ENCODE peak calls at places on chromosomes 13 and 19, in ten cellular contexts. One of them, this sample, is unnamed.
A peak's percentile ranks its signal among the peaks of the same experiment; 100 is the strongest.

GRCh38 chr19:49592486-49593232 is 1.7 kb downstream of the PRR12 start:
- DNase-seq in sciatic nerve: no peak
- DNase-seq in endothelial cell: no peak
- DNase-seq in midbrain: no peak
- DNase-seq in activated naive CD4-positive, alpha-beta T cell treated with anti-CD3 and anti-CD28 coated beads for 36 hours: peak; percentile 48
- DNase-seq in astrocyte of the spinal cord: no peak
- DNase-seq in RPMI7951: peak; percentile 24
- DNase-seq in stimulated activated CD4-positive, alpha-beta T cell treated with anti-CD3 and anti-CD28 coated beads, TNF-alpha, amount 100 ng/mL, for 48 hours: no peak
- DNase-seq in tibial nerve: no peak
- DNase-seq in mammary epithelial cell: peak; percentile 70
- DNase-seq in this sample: no peak

GRCh38 chr13:75181906-75182305 is 300.1 kb downstream of the TBC1D4 start:
- DNase-seq in sciatic nerve: no peak
- DNase-seq in endothelial cell: no peak
- DNase-seq in midbrain: no peak
- DNase-seq in activated naive CD4-positive, alpha-beta T cell treated with anti-CD3 and anti-CD28 coated beads for 36 hours: no peak
- DNase-seq in astrocyte of the spinal cord: peak; percentile 77
- DNase-seq in RPMI7951: peak; percentile 83
- DNase-seq in stimulated activated CD4-positive, alpha-beta T cell treated with anti-CD3 and anti-CD28 coated beads, TNF-alpha, amount 100 ng/mL, for 48 hours: no peak
- DNase-seq in tibial nerve: no peak
- DNase-seq in mammary epithelial cell: peak; percentile 56
- DNase-seq in this sample: no peak

GRCh38 chr19:1151037-1151716 is 22.9 kb downstream of the SBNO2 start:
- DNase-seq in sciatic nerve: no peak
- DNase-seq in endothelial cell: no peak
- DNase-seq in midbrain: no peak
- DNase-seq in activated naive CD4-positive, alpha-beta T cell treated with anti-CD3 and anti-CD28 coated beads for 36 hours: no peak
- DNase-seq in astrocyte of the spinal cord: no peak
- DNase-seq in RPMI7951: no peak
- DNase-seq in stimulated activated CD4-positive, alpha-beta T cell treated with anti-CD3 and anti-CD28 coated beads, TNF-alpha, amount 100 ng/mL, for 48 hours: no peak
- DNase-seq in tibial nerve: no peak
- DNase-seq in mammary epithelial cell: no peak
- DNase-seq in this sample: no peak

GRCh38 chr13:30338952-30339351 is 31.6 kb upstream of the KATNAL1 start:
- DNase-seq in sciatic nerve: no peak
- DNase-seq in endothelial cell: no peak
- DNase-seq in midbrain: no peak
- DNase-seq in activated naive CD4-positive, alpha-beta T cell treated with anti-CD3 and anti-CD28 coated beads for 36 hours: no peak
- DNase-seq in astrocyte of the spinal cord: no peak
- DNase-seq in RPMI7951: no peak
- DNase-seq in stimulated activated CD4-positive, alpha-beta T cell treated with anti-CD3 and anti-CD28 coated beads, TNF-alpha, amount 100 ng/mL, for 48 hours: no peak
- DNase-seq in tibial nerve: no peak
- DNase-seq in mammary epithelial cell: no peak
- DNase-seq in this sample: no peak

GRCh38 chr19:13556552-13556951 is 50.3 kb upstream of the CACNA1A start:
- DNase-seq in sciatic nerve: no peak
- DNase-seq in endothelial cell: no peak
- DNase-seq in midbrain: no peak
- DNase-seq in activated naive CD4-positive, alpha-beta T cell treated with anti-CD3 and anti-CD28 coated beads for 36 hours: no peak
- DNase-seq in astrocyte of the spinal cord: no peak
- DNase-seq in RPMI7951: no peak
- DNase-seq in stimulated activated CD4-positive, alpha-beta T cell treated with anti-CD3 and anti-CD28 coated beads, TNF-alpha, amount 100 ng/mL, for 48 hours: no peak
- DNase-seq in tibial nerve: no peak
- DNase-seq in mammary epithelial cell: no peak
- DNase-seq in this sample: no peak

GRCh38 chr13:77358001-77358400 is 31.1 kb upstream of the MYCBP2 start:
- DNase-seq in sciatic nerve: no peak
- DNase-seq in endothelial cell: no peak
- DNase-seq in midbrain: no peak
- DNase-seq in activated naive CD4-positive, alpha-beta T cell treated with anti-CD3 and anti-CD28 coated beads for 36 hours: no peak
- DNase-seq in astrocyte of the spinal cord: no peak
- DNase-seq in RPMI7951: no peak
- DNase-seq in stimulated activated CD4-positive, alpha-beta T cell treated with anti-CD3 and anti-CD28 coated beads, TNF-alpha, amount 100 ng/mL, for 48 hours: no peak
- DNase-seq in tibial nerve: no peak
- DNase-seq in mammary epithelial cell: no peak
- DNase-seq in this sample: no peak

GRCh38 chr19:53594811-53595509 is 36.8 kb upstream of the DPRX start:
- DNase-seq in sciatic nerve: no peak
- DNase-seq in endothelial cell: no peak
- DNase-seq in midbrain: no peak
- DNase-seq in activated naive CD4-positive, alpha-beta T cell treated with anti-CD3 and anti-CD28 coated beads for 36 hours: no peak
- DNase-seq in astrocyte of the spinal cord: no peak
- DNase-seq in RPMI7951: no peak
- DNase-seq in stimulated activated CD4-positive, alpha-beta T cell treated with anti-CD3 and anti-CD28 coated beads, TNF-alpha, amount 100 ng/mL, for 48 hours: no peak
- DNase-seq in tibial nerve: no peak
- DNase-seq in mammary epithelial cell: no peak
- DNase-seq in this sample: no peak

GRCh38 chr13:98174995-98175394 is 2.1 kb downstream of the RNF113B start:
- DNase-seq in sciatic nerve: no peak
- DNase-seq in endothelial cell: no peak
- DNase-seq in midbrain: no peak
- DNase-seq in activated naive CD4-positive, alpha-beta T cell treated with anti-CD3 and anti-CD28 coated beads for 36 hours: no peak
- DNase-seq in astrocyte of the spinal cord: peak; percentile 29
- DNase-seq in RPMI7951: no peak
- DNase-seq in stimulated activated CD4-positive, alpha-beta T cell treated with anti-CD3 and anti-CD28 coated beads, TNF-alpha, amount 100 ng/mL, for 48 hours: no peak
- DNase-seq in tibial nerve: no peak
- DNase-seq in mammary epithelial cell: no peak
- DNase-seq in this sample: no peak

GRCh38 chr13:22517544-22517943 is 663.2 kb upstream of the SGCG start:
- DNase-seq in sciatic nerve: no peak
- DNase-seq in endothelial cell: no peak
- DNase-seq in midbrain: no peak
- DNase-seq in activated naive CD4-positive, alpha-beta T cell treated with anti-CD3 and anti-CD28 coated beads for 36 hours: no peak
- DNase-seq in astrocyte of the spinal cord: no peak
- DNase-seq in RPMI7951: no peak
- DNase-seq in stimulated activated CD4-positive, alpha-beta T cell treated with anti-CD3 and anti-CD28 coated beads, TNF-alpha, amount 100 ng/mL, for 48 hours: no peak
- DNase-seq in tibial nerve: no peak
- DNase-seq in mammary epithelial cell: no peak
- DNase-seq in this sample: no peak

GRCh38 chr19:14116918-14117578 is 514 bp downstream of the PRKACA start:
- DNase-seq in sciatic nerve: peak; percentile 77
- DNase-seq in endothelial cell: no peak
- DNase-seq in midbrain: no peak
- DNase-seq in activated naive CD4-positive, alpha-beta T cell treated with anti-CD3 and anti-CD28 coated beads for 36 hours: no peak
- DNase-seq in astrocyte of the spinal cord: no peak
- DNase-seq in RPMI7951: no peak
- DNase-seq in stimulated activated CD4-positive, alpha-beta T cell treated with anti-CD3 and anti-CD28 coated beads, TNF-alpha, amount 100 ng/mL, for 48 hours: no peak
- DNase-seq in tibial nerve: no peak
- DNase-seq in mammary epithelial cell: no peak
- DNase-seq in this sample: peak; percentile 30

GRCh38 chr13:112200200-112200599 is 133.3 kb downstream of the SOX1 start:
- DNase-seq in sciatic nerve: no peak
- DNase-seq in endothelial cell: no peak
- DNase-seq in midbrain: no peak
- DNase-seq in activated naive CD4-positive, alpha-beta T cell treated with anti-CD3 and anti-CD28 coated beads for 36 hours: no peak
- DNase-seq in astrocyte of the spinal cord: no peak
- DNase-seq in RPMI7951: no peak
- DNase-seq in stimulated activated CD4-positive, alpha-beta T cell treated with anti-CD3 and anti-CD28 coated beads, TNF-alpha, amount 100 ng/mL, for 48 hours: no peak
- DNase-seq in tibial nerve: no peak
- DNase-seq in mammary epithelial cell: no peak
- DNase-seq in this sample: no peak

GRCh38 chr19:35557539-35558399 is 5.7 kb downstream of the ATP4A start:
- DNase-seq in sciatic nerve: peak; percentile 77
- DNase-seq in endothelial cell: peak; percentile 71
- DNase-seq in midbrain: no peak
- DNase-seq in activated naive CD4-positive, alpha-beta T cell treated with anti-CD3 and anti-CD28 coated beads for 36 hours: peak; percentile 56
- DNase-seq in astrocyte of the spinal cord: peak; percentile 46
- DNase-seq in RPMI7951: peak; percentile 70
- DNase-seq in stimulated activated CD4-positive, alpha-beta T cell treated with anti-CD3 and anti-CD28 coated beads, TNF-alpha, amount 100 ng/mL, for 48 hours: peak; percentile 30
- DNase-seq in tibial nerve: no peak
- DNase-seq in mammary epithelial cell: peak; percentile 52
- DNase-seq in this sample: peak; percentile 35

GRCh38 chr19:28443361-28443760 is 769.6 kb downstream of the UQCRFS1 start:
- DNase-seq in sciatic nerve: no peak
- DNase-seq in endothelial cell: no peak
- DNase-seq in midbrain: no peak
- DNase-seq in activated naive CD4-positive, alpha-beta T cell treated with anti-CD3 and anti-CD28 coated beads for 36 hours: no peak
- DNase-seq in astrocyte of the spinal cord: peak; percentile 42
- DNase-seq in RPMI7951: no peak
- DNase-seq in stimulated activated CD4-positive, alpha-beta T cell treated with anti-CD3 and anti-CD28 coated beads, TNF-alpha, amount 100 ng/mL, for 48 hours: no peak
- DNase-seq in tibial nerve: no peak
- DNase-seq in mammary epithelial cell: no peak
- DNase-seq in this sample: no peak

GRCh38 chr19:11125994-11126685 is 29.4 kb downstream of the SPC24 start:
- DNase-seq in sciatic nerve: peak; percentile 90
- DNase-seq in endothelial cell: peak; percentile 78
- DNase-seq in midbrain: peak; percentile 70
- DNase-seq in activated naive CD4-positive, alpha-beta T cell treated with anti-CD3 and anti-CD28 coated beads for 36 hours: peak; percentile 88
- DNase-seq in astrocyte of the spinal cord: peak; percentile 56
- DNase-seq in RPMI7951: peak; percentile 67
- DNase-seq in stimulated activated CD4-positive, alpha-beta T cell treated with anti-CD3 and anti-CD28 coated beads, TNF-alpha, amount 100 ng/mL, for 48 hours: peak; percentile 56
- DNase-seq in tibial nerve: peak; percentile 82
- DNase-seq in mammary epithelial cell: no peak
- DNase-seq in this sample: peak; percentile 79

GRCh38 chr19:8340341-8341096 is 2.5 kb downstream of the KANK3 start:
- DNase-seq in sciatic nerve: no peak
- DNase-seq in endothelial cell: peak; percentile 75
- DNase-seq in midbrain: no peak
- DNase-seq in activated naive CD4-positive, alpha-beta T cell treated with anti-CD3 and anti-CD28 coated beads for 36 hours: no peak
- DNase-seq in astrocyte of the spinal cord: no peak
- DNase-seq in RPMI7951: no peak
- DNase-seq in stimulated activated CD4-positive, alpha-beta T cell treated with anti-CD3 and anti-CD28 coated beads, TNF-alpha, amount 100 ng/mL, for 48 hours: no peak
- DNase-seq in tibial nerve: no peak
- DNase-seq in mammary epithelial cell: no peak
- DNase-seq in this sample: peak; percentile 90

GRCh38 chr13:107370036-107370785 is 802.3 kb upstream of the ARGLU1 start:
- DNase-seq in sciatic nerve: no peak
- DNase-seq in endothelial cell: no peak
- DNase-seq in midbrain: no peak
- DNase-seq in activated naive CD4-positive, alpha-beta T cell treated with anti-CD3 and anti-CD28 coated beads for 36 hours: no peak
- DNase-seq in astrocyte of the spinal cord: peak; percentile 80
- DNase-seq in RPMI7951: peak; percentile 70
- DNase-seq in stimulated activated CD4-positive, alpha-beta T cell treated with anti-CD3 and anti-CD28 coated beads, TNF-alpha, amount 100 ng/mL, for 48 hours: no peak
- DNase-seq in tibial nerve: no peak
- DNase-seq in mammary epithelial cell: no peak
- DNase-seq in this sample: no peak

GRCh38 chr19:38195237-38195636 is 28.8 kb downstream of the DPF1 start:
- DNase-seq in sciatic nerve: no peak
- DNase-seq in endothelial cell: no peak
- DNase-seq in midbrain: no peak
- DNase-seq in activated naive CD4-positive, alpha-beta T cell treated with anti-CD3 and anti-CD28 coated beads for 36 hours: no peak
- DNase-seq in astrocyte of the spinal cord: no peak
- DNase-seq in RPMI7951: no peak
- DNase-seq in stimulated activated CD4-positive, alpha-beta T cell treated with anti-CD3 and anti-CD28 coated beads, TNF-alpha, amount 100 ng/mL, for 48 hours: no peak
- DNase-seq in tibial nerve: no peak
- DNase-seq in mammary epithelial cell: no peak
- DNase-seq in this sample: no peak

GRCh38 chr13:25911020-25911419 is 140.8 kb downstream of the SHISA2 start:
- DNase-seq in sciatic nerve: no peak
- DNase-seq in endothelial cell: no peak
- DNase-seq in midbrain: no peak
- DNase-seq in activated naive CD4-positive, alpha-beta T cell treated with anti-CD3 and anti-CD28 coated beads for 36 hours: no peak
- DNase-seq in astrocyte of the spinal cord: no peak
- DNase-seq in RPMI7951: no peak
- DNase-seq in stimulated activated CD4-positive, alpha-beta T cell treated with anti-CD3 and anti-CD28 coated beads, TNF-alpha, amount 100 ng/mL, for 48 hours: no peak
- DNase-seq in tibial nerve: no peak
- DNase-seq in mammary epithelial cell: no peak
- DNase-seq in this sample: no peak

GRCh38 chr13:27043013-27043412 is 128.6 kb downstream of the USP12 start:
- DNase-seq in sciatic nerve: no peak
- DNase-seq in endothelial cell: no peak
- DNase-seq in midbrain: peak; percentile 79
- DNase-seq in activated naive CD4-positive, alpha-beta T cell treated with anti-CD3 and anti-CD28 coated beads for 36 hours: peak; percentile 10
- DNase-seq in astrocyte of the spinal cord: peak; percentile 96
- DNase-seq in RPMI7951: peak; percentile 94
- DNase-seq in stimulated activated CD4-positive, alpha-beta T cell treated with anti-CD3 and anti-CD28 coated beads, TNF-alpha, amount 100 ng/mL, for 48 hours: peak; percentile 13
- DNase-seq in tibial nerve: no peak
- DNase-seq in mammary epithelial cell: peak; percentile 87
- DNase-seq in this sample: no peak

This sample was measured in heart right ventricle.